ENCODE peak calls at places on chromosome 7, in six cellular contexts. R, J, Z, Y, B and V are unnamed samples.

GRCh38 chr7:44275829-44276570 is 49.4 kb downstream of the CAMK2B start:
- DNase-seq in R (peak; percentile 49), J (no peak), Z (no peak), Y (no peak), B (peak; percentile 94), V (no peak)

GRCh38 chr7:47897831-47898230 is 50.4 kb downstream of the PKD1L1 start:
- DNase-seq in R (no peak), J (no peak), Z (no peak), Y (no peak), B (no peak), V (no peak)

GRCh38 chr7:128810997-128811396 is 19.2 kb upstream of the FLNC start:
- DNase-seq in R (no peak), J (no peak), Z (no peak), Y (no peak), B (no peak), V (no peak)

GRCh38 chr7:145169908-145170307 is 334.1 kb upstream of the TPK1 start:
- DNase-seq in R (no peak), J (no peak), Z (peak; percentile 1), Y (no peak), B (peak; percentile 4), V (no peak)

GRCh38 chr7:144775735-144776134 is 60.1 kb downstream of the TPK1 start:
- DNase-seq in R (no peak), J (no peak), Z (no peak), Y (no peak), B (no peak), V (no peak)

GRCh38 chr7:139767561-139767982 is 10.2 kb downstream of the HIPK2 start:
- DNase-seq in R (no peak), J (no peak), Z (no peak), Y (peak; percentile 48), B (no peak), V (no peak)

GRCh38 chr7:83643012-83643411 is 5.9 kb downstream of the SEMA3E start:
- DNase-seq in R (no peak), J (no peak), Z (no peak), Y (no peak), B (no peak), V (no peak)

GRCh38 chr7:91324663-91325062 is 60.4 kb downstream of the FZD1 start:
- DNase-seq in R (no peak), J (no peak), Z (no peak), Y (no peak), B (no peak), V (no peak)

GRCh38 chr7:129574487-129574886 is 37.0 kb upstream of the NRF1 start:
- DNase-seq in R (no peak), J (no peak), Z (peak; percentile 48), Y (no peak), B (no peak), V (peak; percentile 88)

GRCh38 chr7:121329460-121330052 is 756 bp downstream of the WNT16 start:
- DNase-seq in R (no peak), J (no peak), Z (peak; percentile 40), Y (no peak), B (peak; percentile 78), V (no peak)

GRCh38 chr7:23372671-23373070 is 73.5 kb downstream of the MALSU1 start:
- DNase-seq in R (no peak), J (no peak), Z (no peak), Y (no peak), B (no peak), V (no peak)

GRCh38 chr7:80614911-80615310 is 23.5 kb upstream of the CD36 start:
- DNase-seq in R (no peak), J (no peak), Z (peak; percentile 5), Y (no peak), B (no peak), V (peak; percentile 42)

GRCh38 chr7:73769481-73770001 is 529 bp downstream of the CLDN3 start:
- DNase-seq in R (no peak), J (no peak), Z (no peak), Y (no peak), B (no peak), V (no peak)

GRCh38 chr7:111229181-111229740 is 138.3 kb downstream of the LRRN3 start:
- DNase-seq in R (no peak), J (no peak), Z (no peak), Y (no peak), B (no peak), V (no peak)

GRCh38 chr7:149868638-149869290 is 5.0 kb upstream of the ATP6V0E2 start:
- DNase-seq in R (no peak), J (no peak), Z (no peak), Y (no peak), B (peak; percentile 15), V (no peak)

GRCh38 chr7:35725280-35725680 is 30.3 kb upstream of the HERPUD2 start:
- DNase-seq in R (peak; percentile 39), J (peak; percentile 30), Z (no peak), Y (peak; percentile 93), B (no peak), V (no peak)

GRCh38 chr7:49775065-49775948 is 1.9 kb downstream of the VWC2 start:
- DNase-seq in R (no peak), J (no peak), Z (no peak), Y (no peak), B (peak; percentile 31), V (no peak)

GRCh38 chr7:36937754-36938551 is 213.7 kb upstream of the AOAH start:
- DNase-seq in R (no peak), J (no peak), Z (no peak), Y (no peak), B (no peak), V (no peak)

GRCh38 chr7:101237206-101238067 is at the start of gene CLDN15:
- DNase-seq in R (no peak), J (peak; percentile 66), Z (no peak), Y (no peak), B (peak; percentile 39), V (peak; percentile 61)

GRCh38 chr7:74400420-74401136 is 53.1 kb upstream of the GTF2IRD1 start:
- DNase-seq in R (peak; percentile 14), J (no peak), Z (no peak), Y (no peak), B (no peak), V (no peak)

GRCh38 chr7:148204639-148205292 is 385.8 kb upstream of the C7orf33 start:
- DNase-seq in R (no peak), J (no peak), Z (no peak), Y (no peak), B (no peak), V (no peak)

GRCh38 chr7:81957517-81957916 is 187.7 kb upstream of the HGF start:
- DNase-seq in R (no peak), J (no peak), Z (no peak), Y (no peak), B (no peak), V (no peak)

GRCh38 chr7:132066776-132067175 is 509.5 kb downstream of the PLXNA4 start:
- DNase-seq in R (no peak), J (no peak), Z (no peak), Y (no peak), B (no peak), V (peak; percentile 48)

GRCh38 chr7:79610301-79610700 is 156.8 kb upstream of the MAGI2 start:
- DNase-seq in R (no peak), J (no peak), Z (no peak), Y (no peak), B (peak; percentile 8), V (peak; percentile 36)

GRCh38 chr7:56105508-56105907 is 768 bp downstream of the CHCHD2 start:
- DNase-seq in R (no peak), J (peak; percentile 73), Z (peak; percentile 56), Y (no peak), B (no peak), V (peak; percentile 94)

GRCh38 chr7:40194743-40195142 is 59.9 kb downstream of the SUGCT start:
- DNase-seq in R (no peak), J (no peak), Z (no peak), Y (no peak), B (no peak), V (peak; percentile 88)

GRCh38 chr7:100975391-100975821 is 6.0 kb downstream of the MUC12 start:
- DNase-seq in R (no peak), J (no peak), Z (no peak), Y (no peak), B (no peak), V (no peak)

GRCh38 chr7:64887756-64888508 is 15.1 kb upstream of the ZNF273 start:
- DNase-seq in R (no peak), J (peak; percentile 27), Z (no peak), Y (no peak), B (peak; percentile 58), V (no peak)

DNA sequence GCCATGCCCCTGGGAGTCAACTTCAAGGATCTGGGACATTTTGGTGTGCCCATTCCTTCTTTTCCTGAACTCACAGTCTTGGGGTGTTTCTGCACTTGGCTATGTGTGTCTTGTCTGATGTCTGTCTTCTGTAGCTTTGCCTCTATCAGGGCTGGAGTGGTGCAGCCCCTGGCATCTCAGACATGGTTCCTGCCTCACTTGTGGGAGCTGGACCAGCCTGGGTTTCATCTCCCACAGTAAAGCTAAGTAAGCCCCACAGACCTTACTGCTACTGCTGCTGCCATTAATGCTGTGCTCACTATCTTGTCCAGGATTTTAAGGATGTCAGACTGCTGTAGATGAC is 59.0 kb downstream of the ADCYAP1R1 start:
- DNase-seq in R (no peak), J (no peak), Z (no peak), Y (no peak), B (no peak), V (no peak)
- TF ChIP-seq SMC3 in R (no peak), J (no peak), Z (no peak), Y (no peak), B (no peak), V (no peak)

DNA sequence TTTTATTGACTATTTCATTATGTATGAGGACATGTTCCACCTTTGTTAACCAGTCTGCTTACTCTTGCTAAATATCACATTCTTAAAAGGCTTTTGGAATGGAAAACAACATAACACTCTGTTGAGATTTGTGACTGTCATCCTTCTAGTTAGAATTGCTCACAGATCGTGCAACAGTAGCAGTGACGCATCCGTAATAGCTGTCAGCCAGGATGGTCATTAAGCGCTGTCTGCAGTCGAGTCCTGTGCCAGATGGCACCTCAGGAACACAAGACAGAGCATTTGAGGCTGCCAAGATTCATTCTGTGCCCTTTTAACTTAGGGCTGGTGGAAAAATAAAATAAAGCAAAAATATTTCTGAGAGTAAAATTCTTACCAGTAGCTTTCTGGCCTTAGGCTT is 348.6 kb downstream of the ANKRD7 start:
- DNase-seq in R (no peak), J (no peak), Z (no peak), Y (no peak), B (peak; percentile 62), V (no peak)
- TF ChIP-seq SMC3 in R (no peak), J (no peak), Z (no peak), Y (no peak), B (no peak), V (no peak)

GRCh38 chr7:153445641-153446040 is 606.6 kb upstream of the DPP6 start:
- DNase-seq in R (no peak), J (no peak), Z (no peak), Y (no peak), B (no peak), V (no peak)
- TF ChIP-seq SMC3 in R (no peak), J (no peak), Z (no peak), Y (no peak), B (no peak), V (no peak)

DNA sequence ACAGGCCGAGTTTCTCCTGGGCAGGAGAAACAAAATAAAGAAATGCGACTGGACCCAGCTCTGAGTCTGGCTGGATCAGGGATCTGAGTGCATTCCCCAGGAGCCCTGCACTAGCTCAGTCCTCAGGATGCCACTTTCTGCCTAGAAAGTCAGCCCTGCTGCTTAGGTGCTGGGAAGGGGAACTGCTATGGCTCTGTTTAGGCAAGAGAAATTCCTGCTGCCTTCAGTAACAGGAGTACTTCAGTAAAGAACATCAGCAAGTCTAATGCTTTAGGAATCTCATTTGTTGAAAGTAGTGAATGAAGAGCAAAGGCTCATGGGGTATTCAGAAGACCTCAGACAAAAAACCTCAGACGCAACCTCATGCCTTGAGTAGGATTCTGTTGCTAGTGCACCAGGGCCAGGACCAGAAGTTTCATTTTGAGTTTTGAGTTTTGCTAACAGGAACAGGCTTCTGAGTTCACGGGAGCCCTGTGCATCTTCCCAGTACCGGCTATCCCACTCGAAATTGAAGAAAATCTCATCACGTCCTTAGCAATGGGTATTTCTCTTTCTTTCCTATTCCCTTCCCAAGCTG is 170.8 kb upstream of the CDCA7L start:
- DNase-seq in R (no peak), J (no peak), Z (no peak), Y (no peak), B (no peak), V (peak; percentile 63)
- TF ChIP-seq SMC3 in R (no peak), J (no peak), Z (no peak), Y (no peak), B (no peak), V (no peak)